ENCODE peak calls at places on chromosomes 1 and 21, in six cellular contexts. One of them, this sample, is unnamed.
A peak's percentile ranks its signal among the peaks of the same experiment; 100 is the strongest.

GRCh38 chr1:211183924-211184323 is 50.0 kb upstream of the KCNH1 start:
- DNase-seq in posterior cingulate gyrus: no peak
- DNase-seq in T follicular helper cell: no peak
- DNase-seq in T-cell: no peak
- DNase-seq in memory B cell: no peak
- DNase-seq in activated CD8-positive, alpha-beta memory T cell treated with anti-CD3 and anti-CD28 coated beads for 48 hours: no peak
- DNase-seq in this sample: no peak

GRCh38 chr1:231827337-231828105 is 200.9 kb downstream of the DISC1 start:
- DNase-seq in T follicular helper cell: no peak
- DNase-seq in T-cell: no peak
- DNase-seq in memory B cell: no peak
- DNase-seq in posterior cingulate gyrus: no peak
- DNase-seq in activated CD8-positive, alpha-beta memory T cell treated with anti-CD3 and anti-CD28 coated beads for 48 hours: no peak
- DNase-seq in this sample: no peak

GRCh38 chr1:240888039-240888786 is 276.3 kb upstream of the GREM2 start:
- DNase-seq in posterior cingulate gyrus: no peak
- DNase-seq in T-cell: no peak
- DNase-seq in activated CD8-positive, alpha-beta memory T cell treated with anti-CD3 and anti-CD28 coated beads for 48 hours: no peak
- DNase-seq in memory B cell: peak; percentile 30
- DNase-seq in T follicular helper cell: no peak
- DNase-seq in this sample: peak; percentile 87

GRCh38 chr1:169427081-169427611 is at the start of gene CCDC181:
- DNase-seq in activated CD8-positive, alpha-beta memory T cell treated with anti-CD3 and anti-CD28 coated beads for 48 hours: peak; percentile 31
- DNase-seq in T follicular helper cell: peak; percentile 2
- DNase-seq in T-cell: peak; percentile 49
- DNase-seq in posterior cingulate gyrus: peak; percentile 97
- DNase-seq in memory B cell: peak; percentile 11
- DNase-seq in this sample: peak; percentile 73

GRCh38 chr1:3307359-3307758 is 147.1 kb upstream of the ARHGEF16 start:
- DNase-seq in memory B cell: no peak
- DNase-seq in T follicular helper cell: no peak
- DNase-seq in posterior cingulate gyrus: no peak
- DNase-seq in activated CD8-positive, alpha-beta memory T cell treated with anti-CD3 and anti-CD28 coated beads for 48 hours: no peak
- DNase-seq in T-cell: no peak
- DNase-seq in this sample: no peak

GRCh38 chr1:228004887-228005462 is 1.8 kb upstream of the WNT3A start:
- DNase-seq in T-cell: no peak
- DNase-seq in T follicular helper cell: no peak
- DNase-seq in posterior cingulate gyrus: no peak
- DNase-seq in memory B cell: no peak
- DNase-seq in activated CD8-positive, alpha-beta memory T cell treated with anti-CD3 and anti-CD28 coated beads for 48 hours: no peak
- DNase-seq in this sample: peak; percentile 65

GRCh38 chr21:43703068-43703880 is 15.7 kb upstream of the PDXK start:
- DNase-seq in T follicular helper cell: no peak
- DNase-seq in activated CD8-positive, alpha-beta memory T cell treated with anti-CD3 and anti-CD28 coated beads for 48 hours: no peak
- DNase-seq in posterior cingulate gyrus: peak; percentile 76
- DNase-seq in memory B cell: no peak
- DNase-seq in T-cell: peak; percentile 15
- DNase-seq in this sample: no peak

GRCh38 chr1:168875819-168876218 is 146.8 kb upstream of the DPT start:
- DNase-seq in activated CD8-positive, alpha-beta memory T cell treated with anti-CD3 and anti-CD28 coated beads for 48 hours: no peak
- DNase-seq in posterior cingulate gyrus: no peak
- DNase-seq in T-cell: no peak
- DNase-seq in T follicular helper cell: no peak
- DNase-seq in memory B cell: no peak
- DNase-seq in this sample: no peak

GRCh38 chr1:23343246-23344110 is 606 bp downstream of the HNRNPR start:
- DNase-seq in T-cell: peak; percentile 22
- DNase-seq in activated CD8-positive, alpha-beta memory T cell treated with anti-CD3 and anti-CD28 coated beads for 48 hours: peak; percentile 36
- DNase-seq in posterior cingulate gyrus: no peak
- DNase-seq in T follicular helper cell: no peak
- DNase-seq in memory B cell: no peak
- DNase-seq in this sample: no peak

GRCh38 chr1:21278208-21278861 is 11.9 kb downstream of the ECE1 start:
- DNase-seq in posterior cingulate gyrus: no peak
- DNase-seq in T follicular helper cell: no peak
- DNase-seq in T-cell: no peak
- DNase-seq in memory B cell: no peak
- DNase-seq in activated CD8-positive, alpha-beta memory T cell treated with anti-CD3 and anti-CD28 coated beads for 48 hours: no peak
- DNase-seq in this sample: no peak